ENCODE peak calls at places on chromosomes 16 and 17, in six cellular contexts. One of them, this sample, is unnamed.

GRCh38 chr17:72553051-72553755 is 432.4 kb downstream of the SOX9 start:
- DNase-seq in H1: no peak
- DNase-seq in WTC11: no peak
- DNase-seq in K562: no peak
- DNase-seq in GM12878: no peak
- DNase-seq in HepG2: no peak
- DNase-seq in this sample: no peak

GRCh38 chr17:80217703-80218362 is 2.3 kb downstream of the SGSH start:
- DNase-seq in H1: no peak
- DNase-seq in WTC11: no peak
- DNase-seq in K562: no peak
- DNase-seq in GM12878: no peak
- DNase-seq in HepG2: no peak
- DNase-seq in this sample: no peak

GRCh38 chr17:75844530-75845057 is 390 bp upstream of the UNC13D start:
- DNase-seq in H1: no peak
- DNase-seq in WTC11: no peak
- DNase-seq in K562: peak; percentile 80
- DNase-seq in GM12878: no peak
- DNase-seq in HepG2: peak; percentile 64
- DNase-seq in this sample: no peak

GRCh38 chr17:44006581-44007345 is 2.3 kb downstream of the NAGS start:
- DNase-seq in H1: peak; percentile 98
- DNase-seq in WTC11: peak; percentile 100
- DNase-seq in K562: peak; percentile 100
- DNase-seq in GM12878: peak; percentile 73
- DNase-seq in HepG2: no peak
- DNase-seq in this sample: peak; percentile 99

GRCh38 chr16:75733305-75734141 is 7.2 kb upstream of the CPHXL start:
- DNase-seq in H1: no peak
- DNase-seq in WTC11: no peak
- DNase-seq in K562: no peak
- DNase-seq in GM12878: no peak
- DNase-seq in HepG2: no peak
- DNase-seq in this sample: no peak

GRCh38 chr16:89924925-89925307 is 1.8 kb downstream of the TUBB3 start:
- DNase-seq in H1: no peak
- DNase-seq in WTC11: no peak
- DNase-seq in K562: no peak
- DNase-seq in GM12878: no peak
- DNase-seq in HepG2: no peak
- DNase-seq in this sample: peak; percentile 37

GRCh38 chr16:24198807-24199533 is 57.2 kb upstream of the CACNG3 start:
- DNase-seq in H1: no peak
- DNase-seq in WTC11: no peak
- DNase-seq in K562: no peak
- DNase-seq in GM12878: no peak
- DNase-seq in HepG2: no peak
- DNase-seq in this sample: no peak

GRCh38 chr17:7882068-7882467 is 6.5 kb upstream of the CHD3 start:
- DNase-seq in H1: no peak
- DNase-seq in WTC11: no peak
- DNase-seq in K562: no peak
- DNase-seq in GM12878: no peak
- DNase-seq in HepG2: no peak
- DNase-seq in this sample: no peak

GRCh38 chr17:40323731-40324650 is 15.0 kb downstream of the RARA start:
- DNase-seq in H1: no peak
- DNase-seq in WTC11: no peak
- DNase-seq in K562: no peak
- DNase-seq in GM12878: no peak
- DNase-seq in HepG2: no peak
- DNase-seq in this sample: no peak

GRCh38 chr16:89335803-89336485 is 118.4 kb downstream of the ZNF778 start:
- DNase-seq in H1: no peak
- DNase-seq in WTC11: no peak
- DNase-seq in K562: no peak
- DNase-seq in GM12878: no peak
- DNase-seq in HepG2: no peak
- DNase-seq in this sample: no peak

GRCh38 chr16:70738083-70738977 is 52.5 kb upstream of the MTSS2 start:
- DNase-seq in H1: peak; percentile 73
- DNase-seq in WTC11: peak; percentile 73
- DNase-seq in K562: peak; percentile 71
- DNase-seq in GM12878: no peak
- DNase-seq in HepG2: peak; percentile 79
- DNase-seq in this sample: peak; percentile 81

GRCh38 chr17:77124192-77124908 is 16.4 kb upstream of the SEC14L1 start:
- DNase-seq in H1: no peak
- DNase-seq in WTC11: no peak
- DNase-seq in K562: no peak
- DNase-seq in GM12878: no peak
- DNase-seq in HepG2: no peak
- DNase-seq in this sample: no peak

GRCh38 chr17:62140836-62141235 is 75.8 kb upstream of the MED13 start:
- DNase-seq in H1: no peak
- DNase-seq in WTC11: no peak
- DNase-seq in K562: no peak
- DNase-seq in GM12878: no peak
- DNase-seq in HepG2: no peak
- DNase-seq in this sample: no peak

GRCh38 chr16:89378947-89379771 is 111.2 kb downstream of the ANKRD11 start:
- DNase-seq in H1: no peak
- DNase-seq in WTC11: no peak
- DNase-seq in K562: no peak
- DNase-seq in GM12878: no peak
- DNase-seq in HepG2: no peak
- DNase-seq in this sample: no peak

GRCh38 chr16:69814561-69814960 is 52.4 kb downstream of the WWP2 start:
- DNase-seq in H1: no peak
- DNase-seq in WTC11: no peak
- DNase-seq in K562: no peak
- DNase-seq in GM12878: no peak
- DNase-seq in HepG2: peak; percentile 62
- DNase-seq in this sample: no peak

GRCh38 chr17:59669411-59669810 is 37.8 kb downstream of the PTRH2 start:
- DNase-seq in H1: no peak
- DNase-seq in WTC11: no peak
- DNase-seq in K562: no peak
- DNase-seq in GM12878: no peak
- DNase-seq in HepG2: no peak
- DNase-seq in this sample: no peak

GRCh38 chr16:85687651-85688471 is 893 bp downstream of the GINS2 start:
- DNase-seq in H1: no peak
- DNase-seq in WTC11: no peak
- DNase-seq in K562: no peak
- DNase-seq in GM12878: no peak
- DNase-seq in HepG2: no peak
- DNase-seq in this sample: peak; percentile 47

GRCh38 chr17:47802341-47803022 is 19.1 kb downstream of the OSBPL7 start:
- DNase-seq in H1: peak; percentile 74
- DNase-seq in WTC11: peak; percentile 75
- DNase-seq in K562: peak; percentile 59
- DNase-seq in GM12878: no peak
- DNase-seq in HepG2: peak; percentile 67
- DNase-seq in this sample: peak; percentile 91

GRCh38 chr16:89759742-89760366 is 38.5 kb downstream of the ZNF276 start:
- DNase-seq in H1: no peak
- DNase-seq in WTC11: no peak
- DNase-seq in K562: no peak
- DNase-seq in GM12878: no peak
- DNase-seq in HepG2: no peak
- DNase-seq in this sample: peak; percentile 22

GRCh38 chr16:66481943-66482390 is 54.9 kb downstream of the BEAN1 start:
- DNase-seq in H1: no peak
- DNase-seq in WTC11: no peak
- DNase-seq in K562: no peak
- DNase-seq in GM12878: no peak
- DNase-seq in HepG2: no peak
- DNase-seq in this sample: no peak
- TF ChIP-seq CREB1 in H1: no peak
- TF ChIP-seq CREB1 in WTC11: no peak
- TF ChIP-seq CREB1 in K562: no peak
- TF ChIP-seq CREB1 in GM12878: no peak
- TF ChIP-seq CREB1 in HepG2: no peak
- TF ChIP-seq CREB1 in this sample: no peak

GRCh38 chr16:77290451-77291110 is 91.4 kb downstream of the SYCE1L start:
- DNase-seq in H1: no peak
- DNase-seq in WTC11: no peak
- DNase-seq in K562: no peak
- DNase-seq in GM12878: no peak
- DNase-seq in HepG2: no peak
- DNase-seq in this sample: peak; percentile 19
- TF ChIP-seq CREB1 in H1: no peak
- TF ChIP-seq CREB1 in WTC11: no peak
- TF ChIP-seq CREB1 in K562: no peak
- TF ChIP-seq CREB1 in GM12878: no peak
- TF ChIP-seq CREB1 in HepG2: no peak
- TF ChIP-seq CREB1 in this sample: no peak

GRCh38 chr17:49580981-49581644 is 5.4 kb downstream of the NXPH3 start:
- DNase-seq in H1: no peak
- DNase-seq in WTC11: no peak
- DNase-seq in K562: no peak
- DNase-seq in GM12878: no peak
- DNase-seq in HepG2: no peak
- DNase-seq in this sample: no peak
- TF ChIP-seq CREB1 in H1: no peak
- TF ChIP-seq CREB1 in WTC11: no peak
- TF ChIP-seq CREB1 in K562: no peak
- TF ChIP-seq CREB1 in GM12878: no peak
- TF ChIP-seq CREB1 in HepG2: no peak
- TF ChIP-seq CREB1 in this sample: no peak

GRCh38 chr17:37740861-37741260 is 4.0 kb downstream of the HNF1B start:
- DNase-seq in H1: no peak
- DNase-seq in WTC11: no peak
- DNase-seq in K562: no peak
- DNase-seq in GM12878: no peak
- DNase-seq in HepG2: no peak
- DNase-seq in this sample: no peak
- TF ChIP-seq CREB1 in H1: no peak
- TF ChIP-seq CREB1 in WTC11: no peak
- TF ChIP-seq CREB1 in K562: no peak
- TF ChIP-seq CREB1 in GM12878: no peak
- TF ChIP-seq CREB1 in HepG2: no peak
- TF ChIP-seq CREB1 in this sample: no peak

DNA sequence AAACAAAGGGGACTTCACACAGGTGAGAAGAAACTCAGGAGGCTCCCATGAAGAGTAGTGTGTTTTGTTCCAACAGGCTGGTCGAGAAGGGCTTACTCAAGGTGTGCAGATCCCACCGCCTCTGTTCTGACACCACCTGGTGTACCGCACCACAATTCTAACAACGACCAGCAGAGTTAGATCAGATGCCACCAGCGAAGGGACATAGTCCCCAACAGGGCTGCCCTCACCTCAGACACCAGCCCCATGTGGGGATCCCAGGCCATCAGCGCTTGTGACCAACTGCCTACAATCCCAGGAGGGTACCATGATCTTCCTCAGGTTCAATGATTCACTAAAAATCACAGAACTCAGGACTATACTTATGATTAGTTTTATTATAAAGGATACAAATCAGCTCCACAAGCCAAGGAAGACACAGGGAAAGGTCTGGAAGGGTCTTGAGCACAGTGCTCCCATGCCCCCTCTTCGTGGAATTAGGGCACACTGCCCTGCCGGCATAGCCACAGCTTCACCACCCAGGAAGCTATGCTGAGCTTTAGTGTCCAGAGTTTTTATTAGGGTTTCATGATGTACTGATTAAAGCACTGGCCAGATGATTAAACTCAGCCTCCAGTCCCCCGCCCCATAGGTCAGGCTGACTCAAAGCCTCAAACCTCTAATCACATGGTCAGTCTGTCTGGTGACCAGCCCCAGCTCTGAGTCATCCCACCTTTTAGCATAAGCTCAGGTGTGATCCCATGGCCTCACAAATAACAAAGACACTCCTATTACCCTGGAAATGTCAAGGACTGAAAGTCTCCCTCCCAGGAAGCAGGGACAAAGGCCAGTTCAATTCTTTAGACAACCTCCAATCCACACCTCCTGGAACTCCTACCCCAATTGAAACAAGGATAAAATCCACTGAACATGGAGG is 26.0 kb downstream of the TRIM25 start:
- DNase-seq in H1: no peak
- DNase-seq in WTC11: no peak
- DNase-seq in K562: no peak
- DNase-seq in GM12878: no peak
- DNase-seq in HepG2: peak; percentile 72
- DNase-seq in this sample: no peak
- TF ChIP-seq CREB1 in H1: no peak
- TF ChIP-seq CREB1 in WTC11: no peak
- TF ChIP-seq CREB1 in K562: no peak
- TF ChIP-seq CREB1 in GM12878: no peak
- TF ChIP-seq CREB1 in HepG2: no peak
- TF ChIP-seq CREB1 in this sample: no peak

DNA sequence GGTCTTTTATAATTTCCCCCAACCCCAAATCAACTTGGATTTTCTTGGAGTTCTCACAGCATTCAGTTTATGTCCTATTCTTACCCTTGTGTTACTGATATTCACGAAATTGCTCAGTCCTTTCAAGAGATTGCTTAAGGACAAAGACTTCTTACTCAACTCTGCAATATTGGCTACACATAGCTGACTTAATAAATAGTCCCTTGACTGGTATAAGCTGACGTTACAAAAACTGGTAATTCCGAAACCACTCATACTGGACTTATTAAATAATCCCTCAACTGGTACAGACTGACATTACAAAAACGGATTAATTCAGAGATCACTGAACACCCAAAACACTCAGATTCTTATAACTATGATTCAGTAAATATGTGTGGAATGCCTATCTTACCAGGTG is 860 bp downstream of the TIGD7 start:
- DNase-seq in H1: no peak
- DNase-seq in WTC11: no peak
- DNase-seq in K562: no peak
- DNase-seq in GM12878: no peak
- DNase-seq in HepG2: no peak
- DNase-seq in this sample: no peak
- TF ChIP-seq CREB1 in H1: no peak
- TF ChIP-seq CREB1 in WTC11: no peak
- TF ChIP-seq CREB1 in K562: no peak
- TF ChIP-seq CREB1 in GM12878: no peak
- TF ChIP-seq CREB1 in HepG2: no peak
- TF ChIP-seq CREB1 in this sample: no peak

This sample was measured in GM23338.